ENCODE peak calls at places on chromosome 2, in nine cellular contexts. B, M, U, Q, W, C, E, H and T are unnamed samples.

GRCh38 chr2:85243101-85244072 is 84.4 kb downstream of the TGOLN2 start:
- DNase-seq in U (peak), H (peak), B (no peak), C (peak), E (peak), W (no peak), Q (no peak), M (no peak), T (peak)

GRCh38 chr2:26848336-26849055 is 564 bp downstream of the DPYSL5 start:
- DNase-seq in E (no peak), Q (peak), U (no peak), H (peak), M (no peak), C (no peak), W (no peak), B (no peak), T (no peak)

GRCh38 chr2:232387451-232388171 is 9.1 kb downstream of the ALPP start:
- DNase-seq in B (no peak), U (no peak), W (no peak), C (no peak), E (peak), M (no peak), Q (no peak), H (no peak), T (no peak)

GRCh38 chr2:160474891-160475795 is 18.5 kb downstream of the RBMS1 start:
- DNase-seq in U (no peak), W (no peak), Q (no peak), H (no peak), C (peak), E (no peak), M (no peak), B (no peak), T (no peak)

GRCh38 chr2:39141346-39142011 is 20.6 kb upstream of the SOS1 start:
- DNase-seq in W (no peak), H (no peak), C (peak), U (no peak), Q (no peak), M (peak), B (no peak), E (no peak), T (no peak)

GRCh38 chr2:223959688-223960087 is 2.4 kb downstream of the MRPL44 start:
- DNase-seq in C (peak), E (no peak), W (no peak), M (peak), Q (no peak), B (no peak), H (no peak), U (no peak), T (no peak)

GRCh38 chr2:194992648-194993047 is 664.4 kb upstream of the SLC39A10 start:
- DNase-seq in Q (no peak), H (no peak), E (no peak), M (no peak), W (no peak), C (no peak), B (no peak), U (no peak), T (no peak)

GRCh38 chr2:173747037-173747436 is 218.1 kb downstream of the SP3 start:
- DNase-seq in Q (no peak), U (no peak), B (no peak), E (no peak), H (no peak), M (no peak), C (no peak), W (no peak), T (no peak)